ENCODE peak calls at places on chromosome 21, in eight cellular contexts. One of them, this sample, is unnamed.
A peak's percentile ranks its signal among the peaks of the same experiment; 100 is the strongest.

GRCh38 chr21:44304846-44305245 is 5.0 kb downstream of the PFKL start:
- DNase-seq in body of pancreas: peak; percentile 52
- DNase-seq in WTC11: peak; percentile 43
- DNase-seq in tibial artery: no peak
- DNase-seq in A549: peak; percentile 54
- DNase-seq in foreskin fibroblast: no peak
- DNase-seq in left ventricle myocardium inferior: no peak
- DNase-seq in suprapubic skin: no peak
- DNase-seq in this sample: no peak

GRCh38 chr21:36916718-36917117 is 49.8 kb downstream of the HLCS start:
- DNase-seq in foreskin fibroblast: no peak
- DNase-seq in suprapubic skin: no peak
- DNase-seq in left ventricle myocardium inferior: no peak
- DNase-seq in tibial artery: no peak
- DNase-seq in A549: no peak
- DNase-seq in body of pancreas: no peak
- DNase-seq in WTC11: no peak
- DNase-seq in this sample: no peak

GRCh38 chr21:32520885-32521735 is 64.2 kb downstream of the TCP10L start:
- DNase-seq in A549: no peak
- DNase-seq in foreskin fibroblast: peak; percentile 83
- DNase-seq in tibial artery: peak; percentile 88
- DNase-seq in body of pancreas: peak; percentile 79
- DNase-seq in left ventricle myocardium inferior: peak; percentile 94
- DNase-seq in WTC11: no peak
- DNase-seq in suprapubic skin: peak; percentile 93
- DNase-seq in this sample: peak; percentile 86

GRCh38 chr21:36859744-36860501 is 106.5 kb downstream of the HLCS start:
- DNase-seq in tibial artery: peak; percentile 81
- DNase-seq in WTC11: peak; percentile 82
- DNase-seq in foreskin fibroblast: peak; percentile 26
- DNase-seq in left ventricle myocardium inferior: peak; percentile 80
- DNase-seq in A549: peak; percentile 63
- DNase-seq in suprapubic skin: peak; percentile 83
- DNase-seq in body of pancreas: peak; percentile 92
- DNase-seq in this sample: no peak

GRCh38 chr21:34800797-34801518 is 132.2 kb downstream of the CLIC6 start:
- DNase-seq in left ventricle myocardium inferior: no peak
- DNase-seq in WTC11: no peak
- DNase-seq in suprapubic skin: no peak
- DNase-seq in foreskin fibroblast: peak; percentile 48
- DNase-seq in body of pancreas: no peak
- DNase-seq in A549: peak; percentile 13
- DNase-seq in tibial artery: no peak
- DNase-seq in this sample: no peak

GRCh38 chr21:21324297-21324696 is 326.1 kb downstream of the NCAM2 start:
- DNase-seq in body of pancreas: no peak
- DNase-seq in A549: no peak
- DNase-seq in tibial artery: no peak
- DNase-seq in foreskin fibroblast: no peak
- DNase-seq in suprapubic skin: no peak
- DNase-seq in left ventricle myocardium inferior: no peak
- DNase-seq in WTC11: peak; percentile 17
- DNase-seq in this sample: no peak

GRCh38 chr21:44394733-44395132 is 41.3 kb downstream of the TRPM2 start:
- DNase-seq in suprapubic skin: no peak
- DNase-seq in WTC11: no peak
- DNase-seq in body of pancreas: no peak
- DNase-seq in left ventricle myocardium inferior: no peak
- DNase-seq in tibial artery: no peak
- DNase-seq in A549: no peak
- DNase-seq in foreskin fibroblast: no peak
- DNase-seq in this sample: no peak

GRCh38 chr21:17726047-17726446 is 93.1 kb downstream of the C21orf91 start:
- DNase-seq in body of pancreas: no peak
- DNase-seq in left ventricle myocardium inferior: no peak
- DNase-seq in foreskin fibroblast: no peak
- DNase-seq in suprapubic skin: no peak
- DNase-seq in WTC11: no peak
- DNase-seq in tibial artery: no peak
- DNase-seq in A549: no peak
- DNase-seq in this sample: no peak

GRCh38 chr21:28899744-28900143 is 92.9 kb downstream of the LTN1 start:
- DNase-seq in suprapubic skin: no peak
- DNase-seq in left ventricle myocardium inferior: no peak
- DNase-seq in tibial artery: no peak
- DNase-seq in WTC11: no peak
- DNase-seq in body of pancreas: no peak
- DNase-seq in A549: no peak
- DNase-seq in foreskin fibroblast: peak; percentile 22
- DNase-seq in this sample: no peak

GRCh38 chr21:35829014-35829525 is 231.3 kb downstream of the SETD4 start:
- DNase-seq in tibial artery: no peak
- DNase-seq in A549: no peak
- DNase-seq in suprapubic skin: no peak
- DNase-seq in WTC11: no peak
- DNase-seq in foreskin fibroblast: no peak
- DNase-seq in body of pancreas: no peak
- DNase-seq in left ventricle myocardium inferior: no peak
- DNase-seq in this sample: no peak

GRCh38 chr21:37062592-37062933 is 10.3 kb downstream of the PIGP start:
- DNase-seq in left ventricle myocardium inferior: no peak
- DNase-seq in body of pancreas: no peak
- DNase-seq in suprapubic skin: no peak
- DNase-seq in foreskin fibroblast: no peak
- DNase-seq in A549: no peak
- DNase-seq in WTC11: no peak
- DNase-seq in tibial artery: no peak
- DNase-seq in this sample: no peak

GRCh38 chr21:44423312-44423821 is 31.9 kb upstream of the LRRC3 start:
- DNase-seq in foreskin fibroblast: no peak
- DNase-seq in body of pancreas: no peak
- DNase-seq in suprapubic skin: peak; percentile 34
- DNase-seq in left ventricle myocardium inferior: peak; percentile 2
- DNase-seq in tibial artery: peak; percentile 47
- DNase-seq in A549: no peak
- DNase-seq in WTC11: no peak
- DNase-seq in this sample: no peak

GRCh38 chr21:29477941-29478340 is 179.2 kb downstream of the BACH1 start:
- DNase-seq in foreskin fibroblast: peak; percentile 56
- DNase-seq in A549: no peak
- DNase-seq in suprapubic skin: no peak
- DNase-seq in tibial artery: no peak
- DNase-seq in body of pancreas: no peak
- DNase-seq in WTC11: no peak
- DNase-seq in left ventricle myocardium inferior: no peak
- DNase-seq in this sample: no peak

GRCh38 chr21:18244721-18245486 is at the start of gene CHODL:
- DNase-seq in left ventricle myocardium inferior: peak; percentile 14
- DNase-seq in tibial artery: peak; percentile 62
- DNase-seq in A549: no peak
- DNase-seq in suprapubic skin: no peak
- DNase-seq in foreskin fibroblast: no peak
- DNase-seq in body of pancreas: no peak
- DNase-seq in WTC11: peak; percentile 35
- DNase-seq in this sample: no peak

GRCh38 chr21:25872271-25872670 is 137.5 kb downstream of the GABPA start:
- DNase-seq in WTC11: peak; percentile 51
- DNase-seq in tibial artery: no peak
- DNase-seq in suprapubic skin: no peak
- DNase-seq in body of pancreas: no peak
- DNase-seq in left ventricle myocardium inferior: no peak
- DNase-seq in A549: no peak
- DNase-seq in foreskin fibroblast: no peak
- DNase-seq in this sample: no peak

GRCh38 chr21:25870084-25870483 is 135.3 kb downstream of the GABPA start:
- DNase-seq in suprapubic skin: no peak
- DNase-seq in A549: no peak
- DNase-seq in tibial artery: no peak
- DNase-seq in foreskin fibroblast: no peak
- DNase-seq in WTC11: no peak
- DNase-seq in body of pancreas: no peak
- DNase-seq in left ventricle myocardium inferior: no peak
- DNase-seq in this sample: no peak

GRCh38 chr21:25867041-25867440 is 132.3 kb downstream of the GABPA start:
- DNase-seq in suprapubic skin: no peak
- DNase-seq in A549: no peak
- DNase-seq in left ventricle myocardium inferior: no peak
- DNase-seq in body of pancreas: no peak
- DNase-seq in WTC11: no peak
- DNase-seq in foreskin fibroblast: no peak
- DNase-seq in tibial artery: no peak
- DNase-seq in this sample: no peak

DNA sequence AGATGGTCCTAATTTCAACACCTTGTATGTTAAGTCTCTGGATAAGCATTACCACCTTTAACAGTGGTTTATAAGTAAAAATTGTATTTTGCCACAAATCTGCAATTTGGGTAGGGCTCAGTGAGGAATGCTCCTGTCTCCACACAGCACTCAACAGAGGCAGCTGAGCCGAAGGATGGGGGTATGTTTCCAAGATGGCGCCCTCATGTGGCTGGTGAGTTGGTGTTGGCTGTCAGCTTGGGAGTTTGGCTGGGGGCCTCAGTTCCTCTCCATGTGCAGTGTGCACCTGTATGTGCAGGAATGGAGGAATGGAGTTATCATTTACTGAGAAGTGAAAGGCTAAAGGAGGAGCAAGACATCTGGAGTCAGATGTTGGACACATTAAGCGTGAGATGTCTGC is 136.8 kb downstream of the GABPA start:
- DNase-seq in A549: no peak
- DNase-seq in left ventricle myocardium inferior: no peak
- DNase-seq in body of pancreas: no peak
- DNase-seq in tibial artery: no peak
- DNase-seq in foreskin fibroblast: no peak
- DNase-seq in suprapubic skin: no peak
- DNase-seq in WTC11: peak; percentile 41
- DNase-seq in this sample: no peak
- TF ChIP-seq CTCF in A549: no peak
- TF ChIP-seq CTCF in left ventricle myocardium inferior: no peak
- TF ChIP-seq CTCF in body of pancreas: no peak
- TF ChIP-seq CTCF in tibial artery: no peak
- TF ChIP-seq CTCF in foreskin fibroblast: no peak
- TF ChIP-seq CTCF in suprapubic skin: no peak
- TF ChIP-seq CTCF in WTC11: no peak
- TF ChIP-seq CTCF in this sample: no peak

DNA sequence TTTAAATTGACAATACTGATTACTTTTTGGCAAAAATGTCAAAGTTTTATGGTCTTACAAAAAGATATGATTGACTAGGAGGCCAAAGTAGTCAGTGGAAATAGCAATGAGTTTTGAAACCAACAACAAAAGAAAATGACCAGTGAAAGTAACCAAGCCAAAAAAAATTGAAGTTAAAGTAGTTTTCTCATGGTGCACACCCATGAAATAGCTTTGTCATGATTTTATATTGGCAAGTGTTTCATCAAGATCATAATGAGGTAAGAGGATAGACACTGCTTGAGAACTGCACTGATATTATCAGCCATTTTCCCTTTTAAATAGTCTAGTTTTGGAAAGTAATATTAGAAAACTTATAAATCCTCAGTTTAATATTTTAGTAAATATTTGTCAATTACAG is 206.2 kb upstream of the ADAMTS5 start:
- DNase-seq in body of pancreas: no peak
- DNase-seq in suprapubic skin: no peak
- DNase-seq in WTC11: no peak
- DNase-seq in tibial artery: no peak
- DNase-seq in A549: no peak
- DNase-seq in left ventricle myocardium inferior: no peak
- DNase-seq in foreskin fibroblast: no peak
- DNase-seq in this sample: no peak
- TF ChIP-seq CTCF in body of pancreas: no peak
- TF ChIP-seq CTCF in suprapubic skin: no peak
- TF ChIP-seq CTCF in WTC11: no peak
- TF ChIP-seq CTCF in tibial artery: no peak
- TF ChIP-seq CTCF in A549: no peak
- TF ChIP-seq CTCF in left ventricle myocardium inferior: no peak
- TF ChIP-seq CTCF in foreskin fibroblast: no peak
- TF ChIP-seq CTCF in this sample: no peak

DNA sequence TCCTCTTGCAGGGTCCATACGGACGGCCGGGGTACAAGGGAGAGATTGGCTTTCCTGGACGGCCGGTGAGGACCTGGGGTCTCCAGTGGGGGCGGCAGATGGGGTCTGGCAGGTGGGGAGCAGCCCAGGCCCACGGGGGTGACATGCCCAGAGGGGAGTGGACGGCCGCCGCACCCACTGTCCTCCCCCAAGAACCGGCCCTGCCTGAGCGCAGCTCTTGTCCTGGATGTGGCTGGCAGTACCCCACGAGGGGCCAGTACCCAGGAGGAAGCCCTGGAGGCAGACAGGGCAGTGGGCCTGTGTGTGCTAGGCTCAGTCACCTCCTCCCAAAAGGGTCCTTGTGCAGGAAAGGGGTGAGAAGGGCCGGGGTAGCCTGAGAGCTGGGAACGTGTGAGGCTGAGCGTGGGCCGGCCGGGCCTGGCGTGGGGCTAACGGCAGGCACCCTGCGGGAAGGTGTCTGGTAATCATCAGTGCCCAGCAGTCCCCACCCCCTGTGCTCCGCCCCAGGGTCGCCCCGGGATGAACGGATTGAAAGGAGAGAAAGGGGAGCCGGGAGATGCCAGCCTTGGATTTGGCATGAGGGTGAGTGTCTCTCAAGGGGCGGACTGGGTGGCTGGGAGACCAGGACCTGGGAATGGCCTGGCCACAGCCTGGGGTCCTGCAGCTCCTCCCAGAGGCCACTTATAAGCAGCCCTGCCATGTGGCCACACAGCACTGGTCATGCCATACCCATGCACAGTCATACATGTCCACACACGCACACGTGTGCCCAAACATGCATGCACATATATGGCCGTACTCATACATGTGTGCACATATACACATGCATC is 47.2 kb downstream of the SLC19A1 start:
- DNase-seq in foreskin fibroblast: no peak
- DNase-seq in suprapubic skin: peak; percentile 37
- DNase-seq in WTC11: no peak
- DNase-seq in body of pancreas: no peak
- DNase-seq in A549: no peak
- DNase-seq in tibial artery: peak; percentile 66
- DNase-seq in left ventricle myocardium inferior: no peak
- DNase-seq in this sample: no peak
- TF ChIP-seq CTCF in foreskin fibroblast: no peak
- TF ChIP-seq CTCF in suprapubic skin: no peak
- TF ChIP-seq CTCF in WTC11: no peak
- TF ChIP-seq CTCF in body of pancreas: no peak
- TF ChIP-seq CTCF in A549: no peak
- TF ChIP-seq CTCF in tibial artery: no peak
- TF ChIP-seq CTCF in left ventricle myocardium inferior: no peak
- TF ChIP-seq CTCF in this sample: no peak

GRCh38 chr21:38696617-38697016 is 109.1 kb upstream of the ETS2 start:
- DNase-seq in foreskin fibroblast: no peak
- DNase-seq in suprapubic skin: no peak
- DNase-seq in A549: no peak
- DNase-seq in body of pancreas: no peak
- DNase-seq in left ventricle myocardium inferior: no peak
- DNase-seq in tibial artery: no peak
- DNase-seq in WTC11: peak; percentile 16
- DNase-seq in this sample: no peak

GRCh38 chr21:38702196-38702595 is 103.5 kb upstream of the ETS2 start:
- DNase-seq in left ventricle myocardium inferior: peak; percentile 27
- DNase-seq in A549: no peak
- DNase-seq in foreskin fibroblast: no peak
- DNase-seq in tibial artery: no peak
- DNase-seq in WTC11: no peak
- DNase-seq in suprapubic skin: no peak
- DNase-seq in body of pancreas: no peak
- DNase-seq in this sample: no peak

GRCh38 chr21:38699048-38699447 is 106.7 kb upstream of the ETS2 start:
- DNase-seq in body of pancreas: no peak
- DNase-seq in tibial artery: no peak
- DNase-seq in A549: peak; percentile 3
- DNase-seq in suprapubic skin: no peak
- DNase-seq in left ventricle myocardium inferior: no peak
- DNase-seq in foreskin fibroblast: no peak
- DNase-seq in WTC11: peak; percentile 59
- DNase-seq in this sample: no peak
- TF ChIP-seq CTCF in body of pancreas: no peak
- TF ChIP-seq CTCF in tibial artery: no peak
- TF ChIP-seq CTCF in A549: no peak
- TF ChIP-seq CTCF in suprapubic skin: no peak
- TF ChIP-seq CTCF in left ventricle myocardium inferior: peak; percentile 23
- TF ChIP-seq CTCF in foreskin fibroblast: peak; percentile 16
- TF ChIP-seq CTCF in WTC11: peak; percentile 59
- TF ChIP-seq CTCF in this sample: peak; percentile 8